ENCODE peak calls at places on chromosomes 5 and 9, in five cellular contexts. One of them, this sample, is unnamed.

GRCh38 chr9:394347-395052 is 179.8 kb downstream of the DOCK8 start:
- DNase-seq in stomach: no peak
- DNase-seq in endothelial cell: no peak
- DNase-seq in AG09309: no peak
- DNase-seq in MM.1S: no peak
- DNase-seq in this sample: no peak

GRCh38 chr9:111622626-111623025 is 8.5 kb upstream of the DNAJC25 start:
- DNase-seq in AG09309: peak
- DNase-seq in MM.1S: no peak
- DNase-seq in endothelial cell: no peak
- DNase-seq in stomach: peak
- DNase-seq in this sample: peak

GRCh38 chr5:62457071-62457470 is 44.5 kb downstream of the IPO11 start:
- DNase-seq in AG09309: no peak
- DNase-seq in MM.1S: no peak
- DNase-seq in stomach: no peak
- DNase-seq in endothelial cell: no peak
- DNase-seq in this sample: no peak

GRCh38 chr9:93132287-93132927 is 1.6 kb downstream of the NINJ1 start:
- DNase-seq in endothelial cell: no peak
- DNase-seq in MM.1S: no peak
- DNase-seq in AG09309: no peak
- DNase-seq in stomach: peak
- DNase-seq in this sample: no peak

GRCh38 chr5:42759456-42759855 is 2.8 kb downstream of the CCDC152 start:
- DNase-seq in stomach: no peak
- DNase-seq in MM.1S: no peak
- DNase-seq in AG09309: no peak
- DNase-seq in endothelial cell: no peak
- DNase-seq in this sample: no peak

GRCh38 chr9:134168731-134169130 is 4.4 kb upstream of the RNU6ATAC start:
- DNase-seq in AG09309: no peak
- DNase-seq in MM.1S: no peak
- DNase-seq in stomach: no peak
- DNase-seq in endothelial cell: no peak
- DNase-seq in this sample: no peak

GRCh38 chr5:179187681-179188575 is 127.8 kb downstream of the ZNF354C start:
- DNase-seq in stomach: no peak
- DNase-seq in MM.1S: no peak
- DNase-seq in endothelial cell: no peak
- DNase-seq in AG09309: no peak
- DNase-seq in this sample: no peak

GRCh38 chr5:143779506-143779905 is 32.5 kb upstream of the HMHB1 start:
- DNase-seq in endothelial cell: no peak
- DNase-seq in MM.1S: no peak
- DNase-seq in AG09309: no peak
- DNase-seq in stomach: no peak
- DNase-seq in this sample: no peak

GRCh38 chr5:1004598-1005361 is 3.8 kb upstream of the NKD2 start:
- DNase-seq in stomach: peak
- DNase-seq in endothelial cell: peak
- DNase-seq in AG09309: no peak
- DNase-seq in MM.1S: peak
- DNase-seq in this sample: peak

GRCh38 chr9:34479316-34479865 is 20.8 kb downstream of the DNAI1 start:
- DNase-seq in MM.1S: no peak
- DNase-seq in AG09309: no peak
- DNase-seq in endothelial cell: no peak
- DNase-seq in stomach: no peak
- DNase-seq in this sample: no peak

GRCh38 chr9:96720435-96720834 is 57.5 kb downstream of the ZNF510 start:
- DNase-seq in stomach: no peak
- DNase-seq in AG09309: no peak
- DNase-seq in MM.1S: no peak
- DNase-seq in endothelial cell: no peak
- DNase-seq in this sample: no peak

GRCh38 chr9:130971294-130971849 is 32.3 kb upstream of the FIBCD1 start:
- DNase-seq in AG09309: no peak
- DNase-seq in stomach: no peak
- DNase-seq in endothelial cell: no peak
- DNase-seq in MM.1S: no peak
- DNase-seq in this sample: no peak

GRCh38 chr5:160023883-160024635 is 15.1 kb downstream of the TTC1 start:
- DNase-seq in MM.1S: no peak
- DNase-seq in AG09309: no peak
- DNase-seq in stomach: no peak
- DNase-seq in endothelial cell: no peak
- DNase-seq in this sample: no peak

GRCh38 chr9:71442937-71443336 is 321.5 kb upstream of the TRPM3 start:
- DNase-seq in MM.1S: no peak
- DNase-seq in endothelial cell: no peak
- DNase-seq in stomach: no peak
- DNase-seq in AG09309: no peak
- DNase-seq in this sample: no peak

GRCh38 chr9:71446081-71446480 is 322.2 kb downstream of the CEMIP2 start:
- DNase-seq in endothelial cell: no peak
- DNase-seq in stomach: no peak
- DNase-seq in AG09309: no peak
- DNase-seq in MM.1S: no peak
- DNase-seq in this sample: no peak

DNA sequence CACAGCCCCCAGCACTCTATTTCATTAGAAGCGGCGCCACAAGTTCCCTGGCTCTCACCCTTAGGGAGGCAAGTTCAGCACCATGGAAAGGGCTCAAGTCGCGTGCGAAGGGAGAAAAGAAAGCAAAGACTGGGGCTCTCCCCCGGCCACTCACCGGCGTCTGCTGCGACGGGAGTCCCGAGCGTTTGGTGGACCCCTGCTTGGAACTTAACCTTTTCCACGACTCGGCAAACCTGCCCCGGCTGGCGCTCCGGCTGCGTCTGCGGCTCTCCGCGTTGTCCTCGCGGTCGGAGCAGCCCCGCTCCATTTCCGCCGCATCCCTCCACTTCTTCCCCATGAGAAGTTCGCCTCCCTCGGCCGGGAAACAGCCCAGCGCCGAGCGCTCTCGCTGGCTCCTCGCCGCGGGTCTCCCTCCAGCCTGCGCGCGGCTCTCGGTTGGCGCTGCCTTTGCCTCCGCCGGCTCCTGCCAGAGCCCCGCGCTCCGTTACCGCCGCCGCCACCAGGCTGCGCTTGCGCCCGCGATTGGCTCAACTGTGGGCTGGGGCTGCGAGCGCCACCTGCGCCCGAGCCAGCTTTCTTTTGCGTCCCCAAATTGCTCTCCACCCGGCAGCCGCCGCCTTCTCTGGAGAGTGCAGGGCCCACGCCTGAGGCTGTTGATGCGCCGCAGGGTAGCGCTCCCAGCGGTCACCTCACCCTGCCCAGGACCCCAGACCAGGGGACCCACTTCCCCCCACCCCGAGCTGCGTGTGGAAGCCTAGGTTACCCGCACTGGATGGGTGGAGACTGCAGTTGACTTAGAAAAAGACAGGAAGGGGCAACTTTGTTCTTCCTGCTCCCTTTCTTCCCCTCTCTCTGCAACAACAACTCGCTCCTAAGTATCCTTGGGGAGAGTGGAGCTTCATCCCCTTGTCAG is 321.6 kb downstream of the CEMIP2 start:
- DNase-seq in AG09309: peak
- DNase-seq in stomach: peak
- DNase-seq in endothelial cell: peak
- DNase-seq in MM.1S: peak
- DNase-seq in this sample: peak
- TF ChIP-seq CTCF in AG09309: no peak
- TF ChIP-seq CTCF in stomach: no peak
- TF ChIP-seq CTCF in endothelial cell: peak
- TF ChIP-seq CTCF in MM.1S: peak
- TF ChIP-seq CTCF in this sample: no peak

DNA sequence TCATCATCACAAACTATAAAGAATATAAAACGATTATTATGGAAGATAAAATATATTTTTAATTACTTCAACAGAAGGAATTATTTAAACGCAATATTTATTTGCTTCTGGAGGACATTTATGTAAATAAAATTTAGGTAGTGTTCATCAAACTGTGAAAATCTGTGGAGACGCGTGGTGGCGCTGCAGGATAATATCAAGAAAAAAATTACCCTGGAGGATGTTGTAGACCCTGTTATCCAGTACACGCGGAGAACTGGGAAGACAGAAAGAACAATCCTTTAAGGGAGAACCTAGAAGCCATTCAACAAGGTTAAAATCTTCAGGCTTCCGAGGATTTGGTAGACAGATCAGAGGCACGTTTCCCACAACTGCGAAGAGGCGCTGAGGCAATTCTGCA is at the start of gene PCDHB12:
- DNase-seq in endothelial cell: peak
- DNase-seq in stomach: no peak
- DNase-seq in AG09309: no peak
- DNase-seq in MM.1S: peak
- DNase-seq in this sample: no peak
- TF ChIP-seq CTCF in endothelial cell: peak
- TF ChIP-seq CTCF in stomach: no peak
- TF ChIP-seq CTCF in AG09309: peak
- TF ChIP-seq CTCF in MM.1S: peak
- TF ChIP-seq CTCF in this sample: no peak

DNA sequence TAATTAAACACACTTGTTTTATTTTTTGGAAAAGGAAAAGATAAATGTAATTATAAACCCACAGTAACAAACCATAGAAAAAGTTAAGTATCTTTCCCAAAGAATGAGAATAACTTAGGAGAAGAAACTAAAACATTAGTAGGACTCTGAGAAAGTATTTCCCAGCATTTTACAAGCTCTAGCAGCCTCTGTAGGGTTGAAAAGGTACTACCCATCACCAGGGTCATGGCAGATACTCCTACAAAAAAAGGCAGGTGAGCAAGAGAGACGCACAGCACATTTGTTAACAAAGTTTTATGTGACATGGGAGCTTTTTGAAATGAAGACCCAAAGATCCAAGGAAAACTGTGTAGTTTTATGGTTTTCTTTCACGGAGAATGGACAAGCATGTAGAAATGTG is 77.7 kb upstream of the FAM169A start:
- DNase-seq in endothelial cell: no peak
- DNase-seq in AG09309: no peak
- DNase-seq in stomach: no peak
- DNase-seq in MM.1S: no peak
- DNase-seq in this sample: no peak
- TF ChIP-seq CTCF in endothelial cell: no peak
- TF ChIP-seq CTCF in AG09309: no peak
- TF ChIP-seq CTCF in stomach: no peak
- TF ChIP-seq CTCF in MM.1S: no peak
- TF ChIP-seq CTCF in this sample: no peak

DNA sequence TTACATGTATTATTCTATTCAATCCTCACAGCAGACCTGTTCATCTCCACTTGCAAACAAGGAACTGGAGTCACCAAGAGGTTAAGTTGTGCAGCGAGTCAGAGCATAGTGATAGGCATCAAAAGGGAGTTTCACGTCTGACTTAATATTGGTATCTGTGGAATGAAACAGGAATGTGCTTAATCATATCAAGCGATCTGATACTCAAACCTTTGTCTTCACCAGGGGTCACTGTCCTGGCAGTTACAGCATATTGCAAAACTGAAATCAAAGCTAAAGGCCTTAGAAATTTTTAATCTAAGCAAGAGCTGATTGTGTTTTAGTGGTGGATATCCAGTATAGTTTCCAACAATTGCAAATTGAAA is 271.6 kb downstream of the PLK2 start:
- DNase-seq in MM.1S: no peak
- DNase-seq in AG09309: peak
- DNase-seq in endothelial cell: no peak
- DNase-seq in stomach: no peak
- DNase-seq in this sample: no peak
- TF ChIP-seq CTCF in MM.1S: no peak
- TF ChIP-seq CTCF in AG09309: peak
- TF ChIP-seq CTCF in endothelial cell: no peak
- TF ChIP-seq CTCF in stomach: no peak
- TF ChIP-seq CTCF in this sample: no peak

DNA sequence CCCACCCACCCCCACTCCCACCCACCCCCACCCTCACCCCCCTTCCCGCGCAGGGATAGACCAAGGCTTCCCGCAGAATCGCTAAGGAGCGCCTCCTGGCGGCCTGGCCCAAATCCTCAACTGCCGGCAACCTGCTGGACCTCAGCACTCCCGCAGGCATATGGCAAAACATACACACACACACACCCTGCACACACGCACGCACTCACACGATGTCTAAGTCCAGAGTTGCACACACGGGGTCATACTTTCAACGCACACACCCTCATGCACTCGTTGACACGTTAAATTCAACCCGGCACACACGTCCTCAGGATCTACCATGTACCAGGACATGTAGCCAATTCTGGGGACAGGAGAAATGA is 1.7 kb downstream of the CPLX2 start:
- DNase-seq in MM.1S: no peak
- DNase-seq in AG09309: no peak
- DNase-seq in endothelial cell: peak
- DNase-seq in stomach: no peak
- DNase-seq in this sample: no peak
- TF ChIP-seq CTCF in MM.1S: peak
- TF ChIP-seq CTCF in AG09309: peak
- TF ChIP-seq CTCF in endothelial cell: no peak
- TF ChIP-seq CTCF in stomach: no peak
- TF ChIP-seq CTCF in this sample: no peak